ENCODE peak calls at places on chromosome 1, in six cellular contexts. J, T, C, H, B and X are unnamed samples.

GRCh38 chr1:110255388-110255787 is 45.3 kb downstream of the KCNC4 start:
- DNase-seq in J (no peak), T (no peak), C (peak), H (peak), B (no peak), X (no peak)

GRCh38 chr1:22870201-22870871 is 102.3 kb downstream of the LACTBL1 start:
- DNase-seq in J (no peak), T (no peak), C (peak), H (no peak), B (no peak), X (no peak)

GRCh38 chr1:25577151-25577920 is 33.9 kb downstream of the LDLRAP1 start:
- DNase-seq in J (no peak), T (no peak), C (no peak), H (peak), B (no peak), X (no peak)

GRCh38 chr1:113199718-113200455 is 126.9 kb downstream of the LRIG2 start:
- DNase-seq in J (no peak), T (no peak), C (no peak), H (peak), B (no peak), X (no peak)

GRCh38 chr1:113021430-113022085 is 51.4 kb upstream of the LRIG2 start:
- DNase-seq in J (no peak), T (no peak), C (no peak), H (no peak), B (no peak), X (peak)

GRCh38 chr1:238962941-238963340 is 423.4 kb upstream of the CHRM3 start:
- DNase-seq in J (no peak), T (no peak), C (no peak), H (no peak), B (no peak), X (no peak)

GRCh38 chr1:240973875-240974274 is 361.9 kb upstream of the GREM2 start:
- DNase-seq in J (no peak), T (no peak), C (no peak), H (no peak), B (no peak), X (no peak)

GRCh38 chr1:27144920-27145661 is 9.8 kb downstream of the SLC9A1 start:
- DNase-seq in J (peak), T (no peak), C (no peak), H (peak), B (no peak), X (no peak)